ENCODE peak calls at places on chromosomes 3 and 15, in four cellular contexts. Z is K562, M is IMR-90, A is endothelial cell of umbilical vein. C is an unnamed sample. For H3K9me1, the result is how much of the 10 kb centered on the place peaks cover.

GRCh38 chr15:78340243-78341056 is at the start of gene CRABP1:
- DNase-seq in Z (no peak), M (no peak), A (no peak), C (no peak)

GRCh38 chr3:152717252-152717651 is 117.7 kb upstream of the P2RY1 start:
- DNase-seq in Z (no peak), M (no peak), A (no peak), C (no peak)

GRCh38 chr3:146746190-146746589 is 141.0 kb upstream of the PLSCR5 start:
- DNase-seq in Z (no peak), M (peak), A (peak), C (no peak)

GRCh38 chr15:29612701-29613100 is 209.6 kb downstream of the TJP1 start:
- DNase-seq in Z (no peak), M (peak), A (peak), C (no peak)

GRCh38 chr15:67863442-67863987 is 23.7 kb upstream of the RNU6-1 start:
- DNase-seq in Z (peak), M (peak), A (peak), C (no peak)

GRCh38 chr3:107699682-107700081 is 176.9 kb downstream of the BBX start:
- DNase-seq in Z (no peak), M (peak), A (no peak), C (peak)

GRCh38 chr15:61155741-61156700 is 73.1 kb downstream of the RORA start:
- DNase-seq in Z (no peak), M (no peak), A (no peak), C (no peak)

GRCh38 chr3:153757839-153758238 is 363.4 kb upstream of the ARHGEF26 start:
- DNase-seq in Z (no peak), M (no peak), A (no peak), C (no peak)

GRCh38 chr3:165837058-165837525 is at the start of gene BCHE:
- DNase-seq in Z (no peak), M (peak), A (peak), C (no peak)

GRCh38 chr3:184186184-184186901 is at the start of gene ABCF3:
- DNase-seq in Z (no peak), M (peak), A (no peak), C (no peak)

GRCh38 chr3:11010406-11011165 is 18.0 kb downstream of the SLC6A1 start:
- DNase-seq in Z (no peak), M (no peak), A (no peak), C (no peak)

GRCh38 chr3:159852256-159852655 is 136.4 kb upstream of the IL12A start:
- DNase-seq in Z (no peak), M (no peak), A (peak), C (no peak)

GRCh38 chr3:98600412-98601095 is 7.1 kb upstream of the CPOX start:
- DNase-seq in Z (no peak), M (no peak), A (no peak), C (no peak)

GRCh38 chr15:81023483-81024264 is 23.0 kb downstream of the TLNRD1 start:
- DNase-seq in Z (no peak), M (peak), A (peak), C (no peak)

GRCh38 chr3:16534914-16535301 is 21.4 kb upstream of the RFTN1 start:
- DNase-seq in Z (no peak), M (no peak), A (no peak), C (no peak)

GRCh38 chr3:170352936-170353335 is 4.6 kb upstream of the SKIL start:
- DNase-seq in Z (no peak), M (no peak), A (no peak), C (no peak)

GRCh38 chr3:161977063-161977462 is 480.5 kb downstream of the OTOL1 start:
- DNase-seq in Z (no peak), M (peak), A (no peak), C (no peak)

GRCh38 chr15:84915011-84915958 is 30.8 kb downstream of the SLC28A1 start:
- DNase-seq in Z (peak), M (peak), A (peak), C (peak)

GRCh38 chr3:180018588-180018987 is 18.1 kb downstream of the PEX5L start:
- DNase-seq in Z (no peak), M (no peak), A (no peak), C (no peak)

GRCh38 chr15:76340802-76341365 is 4.3 kb downstream of the ISL2 start:
- DNase-seq in Z (no peak), M (no peak), A (no peak), C (no peak)

GRCh38 chr3:170632780-170633179 is 46.9 kb upstream of the SLC7A14 start:
- DNase-seq in Z (no peak), M (no peak), A (no peak), C (no peak)

GRCh38 chr3:119912220-119912619 is 130.3 kb downstream of the NR1I2 start:
- DNase-seq in Z (no peak), M (no peak), A (no peak), C (no peak)

GRCh38 chr15:81749667-81750360 is 296.0 kb downstream of the MEX3B start:
- DNase-seq in Z (no peak), M (no peak), A (no peak), C (no peak)

GRCh38 chr15:68775671-68776476 is 44.8 kb downstream of the ANP32A start:
- DNase-seq in Z (no peak), M (peak), A (peak), C (no peak)

GRCh38 chr3:194939949-194940770 is 254.5 kb downstream of the FAM43A start:
- DNase-seq in Z (no peak), M (no peak), A (no peak), C (no peak)

GRCh38 chr15:47750030-47750739 is 32.9 kb downstream of the SEMA6D start:
- DNase-seq in Z (no peak), M (peak), A (peak), C (peak)

GRCh38 chr3:188581791-188582190 is 427.8 kb downstream of the LPP start:
- DNase-seq in Z (no peak), M (no peak), A (no peak), C (no peak)

GRCh38 chr3:146594843-146595482 is 10.2 kb downstream of the PLSCR5 start:
- DNase-seq in Z (no peak), M (peak), A (peak), C (no peak)

GRCh38 chr15:41574158-41574557 is 15.1 kb downstream of the TYRO3 start:
- DNase-seq in Z (no peak), M (no peak), A (no peak), C (no peak)

GRCh38 chr15:36501063-36501678 is 78.3 kb upstream of the CDIN1 start:
- DNase-seq in Z (no peak), M (peak), A (peak), C (no peak)

GRCh38 chr3:79253704-79254103 is 514.1 kb downstream of the ROBO1 start:
- DNase-seq in Z (no peak), M (no peak), A (no peak), C (no peak)

GRCh38 chr15:99433026-99433756 is 132.6 kb upstream of the MEF2A start:
- DNase-seq in Z (peak), M (no peak), A (no peak), C (no peak)

GRCh38 chr3:54746722-54747121 is 181.1 kb downstream of the LRTM1 start:
- DNase-seq in Z (no peak), M (no peak), A (no peak), C (no peak)

GRCh38 chr3:143314291-143315093 is 194.9 kb downstream of the CHST2 start:
- DNase-seq in Z (no peak), M (no peak), A (no peak), C (no peak)

GRCh38 chr3:177122183-177122856 is 75.0 kb downstream of the TBL1XR1 start:
- DNase-seq in Z (no peak), M (no peak), A (no peak), C (no peak)

GRCh38 chr15:60729850-60730458 is 251.0 kb upstream of the ICE2 start:
- DNase-seq in Z (no peak), M (no peak), A (no peak), C (no peak)

GRCh38 chr3:9399746-9400145 is 2.3 kb downstream of the SETD5 start:
- DNase-seq in Z (peak), M (peak), A (peak), C (no peak)

GRCh38 chr3:192929755-192930491 is 12.3 kb upstream of the MB21D2 start:
- DNase-seq in Z (no peak), M (no peak), A (no peak), C (no peak)

GRCh38 chr15:61195116-61196002 is 33.7 kb downstream of the RORA start:
- DNase-seq in Z (peak), M (peak), A (peak), C (no peak)

GRCh38 chr3:140244893-140245292 is 309.9 kb downstream of the CLSTN2 start:
- DNase-seq in Z (no peak), M (no peak), A (no peak), C (no peak)
- H3K9me1 ChIP-seq in Z (under half), M (under half), A (under half), C (under half)

GRCh38 chr3:57041674-57042073 is 18.8 kb upstream of the SPATA12 start:
- DNase-seq in Z (no peak), M (no peak), A (no peak), C (no peak)
- H3K27ac ChIP-seq in Z (no peak), M (no peak), A (no peak), C (no peak)

DNA sequence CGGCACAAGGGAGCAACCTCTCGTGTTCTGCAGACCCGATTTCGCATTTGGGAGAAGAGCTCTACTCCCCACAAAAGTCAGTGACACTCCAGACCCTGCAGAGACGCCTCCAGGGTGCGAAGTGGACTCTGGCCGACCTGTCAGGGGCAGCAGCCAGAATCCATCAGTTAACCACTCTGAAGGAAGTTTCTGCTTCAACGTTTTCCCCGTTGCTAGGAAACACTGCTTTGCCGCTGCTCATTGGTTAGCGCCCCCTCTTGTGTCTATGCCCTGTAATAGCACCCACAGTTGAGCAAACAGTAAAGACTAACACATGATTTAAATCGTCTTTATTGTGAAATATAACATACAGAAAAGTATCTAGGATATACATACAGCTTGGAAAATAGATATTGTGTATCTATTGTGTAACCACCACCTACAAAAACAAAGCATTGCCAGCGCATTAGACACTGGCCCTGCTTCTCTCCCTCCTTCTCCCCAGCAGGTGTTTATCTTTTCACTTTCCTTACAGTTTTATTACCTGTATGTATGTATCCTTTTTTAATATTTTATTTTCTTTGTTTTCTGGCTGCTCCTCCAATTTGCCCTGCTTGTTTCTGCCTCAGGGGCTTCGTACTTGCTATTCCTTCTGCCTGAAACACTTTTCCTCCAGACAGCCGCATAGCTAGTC is 38.9 kb downstream of the TMEM40 start:
- DNase-seq in Z (peak), M (peak), A (peak), C (no peak)
- H2AFZ ChIP-seq in Z (peak), M (peak), A (peak), C (peak)

GRCh38 chr3:68448510-68449383 is 483.6 kb downstream of the TAFA4 start:
- DNase-seq in Z (no peak), M (no peak), A (no peak), C (no peak)
- H3K9me1 ChIP-seq in Z (under half), M (under half), A (under half), C (under half)

C was measured in keratinocyte.